ENCODE peak calls at places on chromosome 10, in six cellular contexts. One of them, this sample, is unnamed.

GRCh38 chr10:112229901-112230300 is 46.3 kb upstream of the GPAM start:
- DNase-seq in choroid plexus epithelial cell: no peak
- DNase-seq in lung microvascular endothelial cell: no peak
- DNase-seq in hypothalamus: no peak
- DNase-seq in lower leg skin: no peak
- DNase-seq in anterior cingulate cortex: no peak
- DNase-seq in this sample: no peak

GRCh38 chr10:51389415-51390342 is 309.7 kb downstream of the CSTF2T start:
- DNase-seq in choroid plexus epithelial cell: peak; percentile 94
- DNase-seq in lung microvascular endothelial cell: peak; percentile 49
- DNase-seq in hypothalamus: no peak
- DNase-seq in lower leg skin: no peak
- DNase-seq in anterior cingulate cortex: no peak
- DNase-seq in this sample: peak; percentile 59

GRCh38 chr10:69061305-69062161 is 26.4 kb upstream of the SRGN start:
- DNase-seq in choroid plexus epithelial cell: peak; percentile 100
- DNase-seq in lung microvascular endothelial cell: peak; percentile 98
- DNase-seq in hypothalamus: no peak
- DNase-seq in lower leg skin: peak; percentile 88
- DNase-seq in anterior cingulate cortex: no peak
- DNase-seq in this sample: peak; percentile 99

GRCh38 chr10:9615179-9615578 is 1402.5 kb upstream of the CELF2 start:
- DNase-seq in choroid plexus epithelial cell: peak; percentile 49
- DNase-seq in lung microvascular endothelial cell: no peak
- DNase-seq in hypothalamus: no peak
- DNase-seq in lower leg skin: no peak
- DNase-seq in anterior cingulate cortex: no peak
- DNase-seq in this sample: no peak

GRCh38 chr10:90945496-90946070 is 24.7 kb upstream of the ANKRD1 start:
- DNase-seq in choroid plexus epithelial cell: no peak
- DNase-seq in lung microvascular endothelial cell: no peak
- DNase-seq in hypothalamus: no peak
- DNase-seq in lower leg skin: no peak
- DNase-seq in anterior cingulate cortex: no peak
- DNase-seq in this sample: no peak

GRCh38 chr10:69948261-69948660 is 104.4 kb upstream of the MACROH2A2 start:
- DNase-seq in choroid plexus epithelial cell: no peak
- DNase-seq in lung microvascular endothelial cell: no peak
- DNase-seq in hypothalamus: no peak
- DNase-seq in lower leg skin: no peak
- DNase-seq in anterior cingulate cortex: no peak
- DNase-seq in this sample: no peak

GRCh38 chr10:78862328-78862640 is 206.5 kb upstream of the ZMIZ1 start:
- DNase-seq in choroid plexus epithelial cell: no peak
- DNase-seq in lung microvascular endothelial cell: no peak
- DNase-seq in hypothalamus: no peak
- DNase-seq in lower leg skin: no peak
- DNase-seq in anterior cingulate cortex: no peak
- DNase-seq in this sample: no peak

GRCh38 chr10:111151595-111151994 is 74.8 kb downstream of the ADRA2A start:
- DNase-seq in choroid plexus epithelial cell: no peak
- DNase-seq in lung microvascular endothelial cell: no peak
- DNase-seq in hypothalamus: no peak
- DNase-seq in lower leg skin: no peak
- DNase-seq in anterior cingulate cortex: no peak
- DNase-seq in this sample: no peak

GRCh38 chr10:58839771-58840170 is 327.1 kb downstream of the BICC1 start:
- DNase-seq in choroid plexus epithelial cell: peak; percentile 33
- DNase-seq in lung microvascular endothelial cell: no peak
- DNase-seq in hypothalamus: no peak
- DNase-seq in lower leg skin: no peak
- DNase-seq in anterior cingulate cortex: no peak
- DNase-seq in this sample: no peak

GRCh38 chr10:104260775-104261115 is 6.1 kb downstream of the GSTO1 start:
- DNase-seq in choroid plexus epithelial cell: peak; percentile 80
- DNase-seq in lung microvascular endothelial cell: peak; percentile 85
- DNase-seq in hypothalamus: no peak
- DNase-seq in lower leg skin: no peak
- DNase-seq in anterior cingulate cortex: no peak
- DNase-seq in this sample: peak; percentile 86

GRCh38 chr10:130232361-130233360 is 96.5 kb downstream of the GLRX3 start:
- DNase-seq in choroid plexus epithelial cell: no peak
- DNase-seq in lung microvascular endothelial cell: no peak
- DNase-seq in hypothalamus: no peak
- DNase-seq in lower leg skin: peak; percentile 65
- DNase-seq in anterior cingulate cortex: no peak
- DNase-seq in this sample: no peak

GRCh38 chr10:99372546-99373271 is 43.6 kb downstream of the CNNM1 start:
- DNase-seq in choroid plexus epithelial cell: peak; percentile 65
- DNase-seq in lung microvascular endothelial cell: no peak
- DNase-seq in hypothalamus: no peak
- DNase-seq in lower leg skin: no peak
- DNase-seq in anterior cingulate cortex: no peak
- DNase-seq in this sample: peak; percentile 65

GRCh38 chr10:35508647-35509046 is 96.5 kb upstream of the GJD4 start:
- DNase-seq in choroid plexus epithelial cell: no peak
- DNase-seq in lung microvascular endothelial cell: no peak
- DNase-seq in hypothalamus: no peak
- DNase-seq in lower leg skin: no peak
- DNase-seq in anterior cingulate cortex: no peak
- DNase-seq in this sample: no peak

GRCh38 chr10:124946945-124947344 is 5.0 kb downstream of the ZRANB1 start:
- DNase-seq in choroid plexus epithelial cell: peak; percentile 46
- DNase-seq in lung microvascular endothelial cell: no peak
- DNase-seq in hypothalamus: no peak
- DNase-seq in lower leg skin: no peak
- DNase-seq in anterior cingulate cortex: no peak
- DNase-seq in this sample: no peak

GRCh38 chr10:47402681-47403301 is 18.7 kb upstream of the ZNF488 start:
- DNase-seq in choroid plexus epithelial cell: peak; percentile 79
- DNase-seq in lung microvascular endothelial cell: peak; percentile 79
- DNase-seq in hypothalamus: no peak
- DNase-seq in lower leg skin: peak; percentile 80
- DNase-seq in anterior cingulate cortex: no peak
- DNase-seq in this sample: peak; percentile 90

GRCh38 chr10:87864497-87865059 is 1.2 kb downstream of the PTEN start:
- DNase-seq in choroid plexus epithelial cell: no peak
- DNase-seq in lung microvascular endothelial cell: no peak
- DNase-seq in hypothalamus: no peak
- DNase-seq in lower leg skin: no peak
- DNase-seq in anterior cingulate cortex: no peak
- DNase-seq in this sample: peak; percentile 29

GRCh38 chr10:72027498-72027897 is 60.9 kb downstream of the SPOCK2 start:
- DNase-seq in choroid plexus epithelial cell: peak; percentile 67
- DNase-seq in lung microvascular endothelial cell: no peak
- DNase-seq in hypothalamus: no peak
- DNase-seq in lower leg skin: no peak
- DNase-seq in anterior cingulate cortex: no peak
- DNase-seq in this sample: peak; percentile 20